ENCODE peak calls at places on chromosome 21, in seven cellular contexts. G, Y, S, K, Z, V and Q are unnamed samples.

GRCh38 chr21:42423197-42423675 is 19.5 kb downstream of the UBASH3A start:
- DNase-seq in S (no peak), Z (no peak), G (no peak), Y (no peak), K (no peak), V (no peak), Q (no peak)

GRCh38 chr21:34983680-34984086 is 65.4 kb downstream of the RUNX1 start:
- DNase-seq in G (peak; percentile 63), S (peak; percentile 12), V (no peak), K (no peak), Y (no peak), Z (peak; percentile 41), Q (peak; percentile 42)

GRCh38 chr21:18244721-18245486 is at the start of gene CHODL:
- DNase-seq in Y (no peak), K (no peak), S (no peak), G (no peak), V (peak; percentile 49), Z (no peak), Q (peak; percentile 4)

GRCh38 chr21:16070207-16070651 is 340.4 kb downstream of the USP25 start:
- DNase-seq in V (no peak), K (no peak), S (no peak), Z (no peak), G (no peak), Y (no peak), Q (no peak)

GRCh38 chr21:43740497-43741156 is 21.7 kb downstream of the PDXK start:
- DNase-seq in Y (peak; percentile 96), S (no peak), Z (no peak), G (no peak), K (peak; percentile 67), V (peak; percentile 73), Q (peak; percentile 45)

GRCh38 chr21:42461881-42462877 is 33.8 kb downstream of the RSPH1 start:
- DNase-seq in K (no peak), V (no peak), Y (no peak), G (no peak), Z (no peak), S (no peak), Q (no peak)

GRCh38 chr21:39630191-39630591 is 17.5 kb downstream of the B3GALT5 start:
- DNase-seq in K (no peak), Y (no peak), S (no peak), V (no peak), G (peak; percentile 25), Z (peak; percentile 33), Q (peak; percentile 46)

GRCh38 chr21:27424601-27425000 is 457.7 kb upstream of the ADAMTS5 start:
- DNase-seq in Z (no peak), Y (no peak), K (no peak), G (peak; percentile 34), S (no peak), V (no peak), Q (peak; percentile 54)

GRCh38 chr21:35229290-35229689 is 180.2 kb upstream of the RUNX1 start:
- DNase-seq in V (no peak), G (no peak), Y (no peak), S (no peak), Z (no peak), K (no peak), Q (no peak)

GRCh38 chr21:14602418-14602987 is 56.4 kb upstream of the SAMSN1 start:
- DNase-seq in G (no peak), Y (no peak), S (peak; percentile 20), V (no peak), Z (no peak), K (no peak), Q (peak; percentile 43)

GRCh38 chr21:42593007-42593814 is 60.2 kb upstream of the PDE9A start:
- DNase-seq in G (peak; percentile 26), K (peak; percentile 74), Z (peak; percentile 25), V (peak; percentile 90), S (peak; percentile 51), Y (peak; percentile 62), Q (peak; percentile 64)

GRCh38 chr21:36701912-36702621 is 3.2 kb downstream of the SIM2 start:
- DNase-seq in G (peak; percentile 64), V (peak; percentile 47), S (no peak), Y (no peak), K (no peak), Z (no peak), Q (no peak)

GRCh38 chr21:31780944-31781343 is 49.0 kb upstream of the SCAF4 start:
- DNase-seq in Y (no peak), Z (no peak), K (no peak), G (no peak), V (no peak), S (no peak), Q (peak; percentile 12)

GRCh38 chr21:40512590-40512989 is 334.4 kb downstream of the DSCAM start:
- DNase-seq in K (no peak), S (no peak), Z (no peak), Y (no peak), V (peak; percentile 16), G (no peak), Q (no peak)

GRCh38 chr21:42864812-42865211 is 14.5 kb downstream of the WDR4 start:
- DNase-seq in K (no peak), Y (no peak), S (no peak), Z (no peak), V (no peak), G (no peak), Q (no peak)

GRCh38 chr21:42681296-42682206 is 28.1 kb downstream of the PDE9A start:
- DNase-seq in K (no peak), S (no peak), V (no peak), G (no peak), Z (no peak), Y (no peak), Q (no peak)

GRCh38 chr21:36135391-36136094 is 664 bp downstream of the CBR3 start:
- DNase-seq in Z (peak; percentile 74), S (peak; percentile 61), G (peak; percentile 83), Y (peak; percentile 59), K (peak; percentile 64), V (peak; percentile 66), Q (peak; percentile 80)

GRCh38 chr21:36113647-36114428 is 21.0 kb upstream of the CBR3 start:
- DNase-seq in G (no peak), Y (no peak), S (no peak), K (no peak), Z (no peak), V (no peak), Q (no peak)

GRCh38 chr21:36030581-36031189 is 29.6 kb downstream of the SETD4 start:
- DNase-seq in Z (no peak), K (no peak), Y (no peak), S (no peak), G (peak; percentile 42), V (no peak), Q (no peak)

GRCh38 chr21:42319368-42319767 is 4.2 kb upstream of the TFF3 start:
- DNase-seq in V (no peak), Z (no peak), S (peak; percentile 34), G (no peak), Y (no peak), K (no peak), Q (no peak)

GRCh38 chr21:31720330-31720729 is 11.6 kb downstream of the SCAF4 start:
- DNase-seq in S (no peak), Z (no peak), V (no peak), Y (no peak), K (no peak), G (no peak), Q (no peak)

GRCh38 chr21:36734367-36735200 is 35.7 kb downstream of the SIM2 start:
- DNase-seq in G (no peak), V (no peak), Y (no peak), S (no peak), K (no peak), Z (no peak), Q (no peak)

GRCh38 chr21:41141031-41141457 is 26.9 kb upstream of the BACE2 start:
- DNase-seq in Y (peak; percentile 70), Z (peak; percentile 6), K (no peak), S (no peak), V (no peak), G (peak; percentile 20), Q (peak; percentile 4)

GRCh38 chr21:40176732-40177131 is 309.5 kb downstream of the PCP4 start:
- DNase-seq in S (no peak), K (no peak), V (peak; percentile 6), G (no peak), Z (no peak), Y (no peak), Q (no peak)

GRCh38 chr21:37273911-37274690 is 7.0 kb upstream of the VPS26C start:
- DNase-seq in Y (no peak), S (no peak), V (no peak), Z (no peak), G (no peak), K (no peak), Q (no peak)

GRCh38 chr21:20822559-20823133 is 175.6 kb upstream of the NCAM2 start:
- DNase-seq in Z (no peak), V (peak; percentile 62), Y (no peak), G (no peak), K (no peak), S (no peak), Q (peak; percentile 50)

GRCh38 chr21:43364851-43365424 is 62.0 kb downstream of the SIK1 start:
- DNase-seq in K (peak; percentile 32), S (no peak), Z (no peak), Y (no peak), G (no peak), V (no peak), Q (no peak)

GRCh38 chr21:38352536-38353219 is 95.9 kb downstream of the KCNJ15 start:
- DNase-seq in G (peak; percentile 76), Z (peak; percentile 68), V (peak; percentile 68), Y (peak; percentile 30), K (no peak), S (no peak), Q (peak; percentile 82)
- TF ChIP-seq CTCF in G (peak; percentile 96), Z (peak; percentile 89), V (peak; percentile 79), Y (peak; percentile 69), K (peak; percentile 28), S (peak; percentile 65), Q (peak; percentile 97)

DNA sequence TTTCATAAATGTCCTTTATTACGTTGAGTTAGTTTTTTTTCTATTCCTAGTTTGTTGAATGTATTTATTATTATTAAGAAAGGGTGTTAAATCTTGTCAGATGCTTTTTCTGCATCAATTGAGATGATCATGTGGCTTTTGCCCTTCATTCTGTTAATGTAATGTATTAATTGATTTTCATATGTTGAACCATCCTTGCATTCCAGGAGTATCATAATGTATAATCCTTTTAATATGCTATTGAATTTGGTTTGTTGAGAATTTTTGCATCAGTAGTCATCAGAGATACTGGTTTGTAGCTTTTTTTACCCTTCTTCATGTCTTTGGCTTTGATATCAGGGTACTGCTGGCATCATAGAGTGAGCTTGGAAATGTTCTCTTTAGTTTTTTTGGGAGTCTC is 100.0 kb downstream of the POFUT2 start:
- DNase-seq in V (no peak), G (no peak), Y (no peak), S (no peak), K (no peak), Z (no peak), Q (peak; percentile 16)
- H3K4me3 ChIP-seq in V (no peak overlapping the region), G (no peak overlapping the region), Y (no peak overlapping the region), S (no peak overlapping the region), K (no peak overlapping the region), Z (no peak overlapping the region), Q (no peak overlapping the region)

GRCh38 chr21:25895565-25896205 is 160.9 kb downstream of the GABPA start:
- DNase-seq in G (peak; percentile 45), S (no peak), Z (no peak), V (peak; percentile 41), K (no peak), Y (no peak), Q (peak; percentile 55)
- TF ChIP-seq CTCF in G (peak; percentile 72), S (peak; percentile 44), Z (peak; percentile 67), V (peak; percentile 59), K (peak; percentile 62), Y (peak; percentile 52), Q (peak; percentile 69)

DNA sequence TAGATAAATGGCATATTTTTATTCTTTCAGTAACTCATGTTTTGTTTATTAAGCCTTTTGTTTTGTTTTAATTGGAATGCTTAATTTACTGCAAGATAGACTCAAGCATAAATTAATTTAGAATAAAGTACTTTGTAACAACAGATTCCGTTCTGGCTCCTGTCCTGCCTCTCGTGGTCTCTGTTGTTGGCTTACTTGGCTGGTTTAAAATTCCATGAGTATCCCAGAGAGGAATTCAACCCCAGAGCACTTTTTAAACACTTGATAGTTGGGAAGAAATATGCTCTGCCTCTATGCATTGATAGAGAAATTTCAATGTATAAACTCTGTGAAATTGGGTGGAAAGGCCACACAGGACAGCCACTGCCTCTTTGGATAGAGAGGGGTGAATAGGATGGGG is 89.7 kb downstream of the ATP5PO start:
- DNase-seq in K (no peak), G (peak; percentile 65), S (no peak), Z (no peak), V (no peak), Y (no peak), Q (peak; percentile 46)
- H3K4me3 ChIP-seq in K (no peak overlapping the region), G (no peak overlapping the region), S (no peak overlapping the region), Z (no peak overlapping the region), V (no peak overlapping the region), Y (no peak overlapping the region), Q (no peak overlapping the region)